ENCODE peak calls at places on chromosomes 3 and 15, in six cellular contexts. H is K562, S is WTC11, N is GM12878, A is HepG2, Z is H1. J is an unnamed sample.

GRCh38 chr3:153577059-153577736 is 415.2 kb downstream of the RAP2B start:
- DNase-seq in H (no peak), S (no peak), N (no peak), A (no peak), Z (no peak), J (no peak)

GRCh38 chr3:4983739-4984510 is 4.7 kb downstream of the BHLHE40 start:
- DNase-seq in H (peak; percentile 55), S (no peak), N (peak; percentile 95), A (no peak), Z (no peak), J (no peak)

GRCh38 chr15:71111950-71112349 is 3.3 kb upstream of the THSD4 start:
- DNase-seq in H (no peak), S (no peak), N (no peak), A (no peak), Z (no peak), J (no peak)

GRCh38 chr15:89654847-89655805 is at the start of gene KIF7:
- DNase-seq in H (peak; percentile 87), S (peak; percentile 82), N (no peak), A (peak; percentile 32), Z (peak; percentile 87), J (peak; percentile 83)

GRCh38 chr3:171379281-171379680 is 80.9 kb downstream of the TNIK start:
- DNase-seq in H (no peak), S (no peak), N (no peak), A (no peak), Z (no peak), J (no peak)

GRCh38 chr3:129063841-129064482 is 3.4 kb downstream of the GP9 start:
- DNase-seq in H (no peak), S (no peak), N (no peak), A (no peak), Z (no peak), J (no peak)

GRCh38 chr3:62248831-62249776 is 124.2 kb downstream of the FEZF2 start:
- DNase-seq in H (no peak), S (no peak), N (no peak), A (no peak), Z (no peak), J (peak; percentile 28)

GRCh38 chr3:123157209-123157597 is 44.5 kb upstream of the SEC22A start:
- DNase-seq in H (no peak), S (no peak), N (no peak), A (no peak), Z (peak; percentile 22), J (no peak)

GRCh38 chr15:55282284-55282833 is 7.3 kb downstream of the RAB27A start:
- DNase-seq in H (peak; percentile 41), S (no peak), N (no peak), A (no peak), Z (no peak), J (no peak)

GRCh38 chr3:37671000-37671483 is 190.6 kb upstream of the CTDSPL start:
- DNase-seq in H (no peak), S (no peak), N (no peak), A (no peak), Z (no peak), J (no peak)

GRCh38 chr3:47163023-47163989 is 607 bp downstream of the SETD2 start:
- DNase-seq in H (peak; percentile 79), S (peak; percentile 62), N (no peak), A (peak; percentile 71), Z (peak; percentile 76), J (peak; percentile 58)
- TF ChIP-seq CREB1 in H (no peak), S (no peak), N (peak; percentile 47), A (no peak), Z (no peak), J (no peak)

GRCh38 chr15:44662478-44663409 is 718 bp downstream of the SPG11 start:
- DNase-seq in H (peak; percentile 44), S (peak; percentile 41), N (peak; percentile 61), A (peak; percentile 61), Z (no peak), J (peak; percentile 63)

GRCh38 chr15:44656913-44657312 is 6.5 kb downstream of the SPG11 start:
- DNase-seq in H (no peak), S (no peak), N (no peak), A (no peak), Z (no peak), J (no peak)

GRCh38 chr15:44656241-44656640 is 7.2 kb downstream of the SPG11 start:
- DNase-seq in H (no peak), S (no peak), N (no peak), A (no peak), Z (no peak), J (no peak)

GRCh38 chr15:44657378-44657777 is 6.1 kb downstream of the SPG11 start:
- DNase-seq in H (no peak), S (no peak), N (no peak), A (no peak), Z (no peak), J (no peak)

DNA sequence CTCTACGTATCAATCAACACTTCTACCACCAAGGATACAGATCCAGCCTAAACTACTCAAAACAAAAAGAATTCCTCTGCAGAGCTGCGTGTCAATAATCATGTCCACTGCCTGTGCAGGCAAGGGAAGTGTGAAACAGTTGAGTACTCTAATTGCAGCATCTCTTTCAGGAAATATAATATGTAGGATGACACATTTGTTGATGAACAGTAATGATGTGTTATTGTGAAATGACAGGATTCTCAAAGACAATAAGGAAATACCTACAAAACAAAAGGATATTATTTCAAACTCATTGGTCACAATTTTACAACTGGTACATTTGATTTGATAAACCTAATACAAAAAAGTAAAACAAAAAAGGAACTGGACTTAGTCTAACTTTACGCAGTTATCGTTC is 4.4 kb downstream of the SPG11 start:
- DNase-seq in H (no peak), S (no peak), N (no peak), A (no peak), Z (no peak), J (no peak)
- TF ChIP-seq CREB1 in H (no peak), S (no peak), N (no peak), A (no peak), Z (no peak), J (no peak)

DNA sequence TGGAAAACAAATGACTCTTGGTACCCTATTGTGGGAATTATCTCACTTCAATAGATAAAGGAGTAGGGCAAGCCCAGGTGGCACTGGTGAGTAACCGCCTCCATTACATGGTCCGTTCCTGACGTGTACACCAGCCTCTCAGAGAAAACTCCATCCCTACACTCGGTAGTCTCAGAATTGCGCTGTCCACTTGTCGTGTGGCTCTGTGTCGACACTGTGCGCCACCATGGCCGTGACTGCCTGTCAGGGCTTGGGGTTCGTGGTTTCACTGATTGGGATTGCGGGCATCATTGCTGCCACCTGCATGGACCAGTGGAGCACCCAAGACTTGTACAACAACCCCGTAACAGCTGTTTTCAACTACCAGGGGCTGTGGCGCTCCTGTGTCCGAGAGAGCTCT is 11.3 kb upstream of the CLDN18 start:
- DNase-seq in H (no peak), S (no peak), N (no peak), A (no peak), Z (no peak), J (no peak)
- TF ChIP-seq CREB1 in H (no peak), S (no peak), N (no peak), A (no peak), Z (no peak), J (no peak)

DNA sequence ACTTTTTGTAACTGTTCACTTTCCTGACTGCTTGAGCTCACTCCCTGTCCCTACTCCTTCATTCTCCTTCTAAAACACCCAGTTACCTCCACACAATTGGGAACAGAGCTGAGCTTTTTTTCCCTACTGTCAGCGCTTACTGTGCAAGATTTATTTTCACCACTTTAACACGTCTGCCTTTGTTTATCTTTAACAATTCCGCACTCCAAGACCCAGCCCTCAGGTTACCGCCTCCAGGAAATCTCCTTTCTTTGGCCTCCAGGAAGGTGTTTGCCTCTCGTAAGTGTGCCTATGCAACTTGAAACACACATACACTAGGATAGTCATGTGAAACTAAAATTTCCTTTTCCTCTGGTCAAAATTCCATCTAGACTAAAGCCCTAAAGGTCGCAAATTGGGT is 271.9 kb upstream of the TPRG1 start:
- DNase-seq in H (no peak), S (no peak), N (no peak), A (no peak), Z (no peak), J (no peak)
- TF ChIP-seq CREB1 in H (no peak), S (no peak), N (no peak), A (no peak), Z (no peak), J (no peak)

GRCh38 chr3:181358555-181358954 is 353.2 kb upstream of the SOX2 start:
- DNase-seq in H (no peak), S (no peak), N (peak; percentile 9), A (no peak), Z (no peak), J (no peak)

GRCh38 chr3:181358060-181358459 is 353.7 kb upstream of the SOX2 start:
- DNase-seq in H (no peak), S (no peak), N (no peak), A (no peak), Z (no peak), J (no peak)

GRCh38 chr3:181363231-181363630 is 348.5 kb upstream of the SOX2 start:
- DNase-seq in H (no peak), S (no peak), N (no peak), A (no peak), Z (no peak), J (no peak)

DNA sequence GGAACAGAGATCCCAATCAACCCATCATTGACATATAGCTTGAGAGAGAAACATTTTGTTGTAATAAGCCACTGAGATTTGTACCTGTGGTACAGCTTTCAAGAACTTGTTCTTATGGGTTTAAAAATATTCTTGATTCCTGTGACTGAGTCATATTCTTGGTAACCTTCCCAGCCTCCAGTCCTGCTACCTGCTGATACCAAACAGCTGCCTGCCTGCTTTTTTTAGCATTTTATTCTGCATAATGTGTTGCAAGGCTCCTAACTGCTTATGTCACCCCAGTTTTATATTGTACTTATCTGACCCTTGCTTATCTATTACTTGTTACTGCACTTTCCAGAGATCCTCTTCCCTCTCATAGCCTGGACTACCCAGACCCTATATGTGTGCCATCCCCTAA is 349.3 kb upstream of the SOX2 start:
- DNase-seq in H (no peak), S (no peak), N (no peak), A (no peak), Z (no peak), J (no peak)
- TF ChIP-seq CREB1 in H (no peak), S (no peak), N (no peak), A (no peak), Z (no peak), J (no peak)